ENCODE peak calls at places on chromosome 9, in seven cellular contexts. One of them, this sample, is unnamed.

GRCh38 chr9:128587453-128587852 is 35.1 kb downstream of the SPTAN1 start:
- DNase-seq in mesendoderm: no peak
- DNase-seq in tibial artery: no peak
- DNase-seq in bronchial epithelial cell: no peak
- DNase-seq in MM.1S: peak
- DNase-seq in CD8-positive, alpha-beta memory T cell: peak
- DNase-seq in fibroblast of mammary gland: no peak
- DNase-seq in this sample: peak

GRCh38 chr9:23343226-23343625 is 482.8 kb downstream of the ELAVL2 start:
- DNase-seq in CD8-positive, alpha-beta memory T cell: no peak
- DNase-seq in mesendoderm: no peak
- DNase-seq in bronchial epithelial cell: no peak
- DNase-seq in MM.1S: no peak
- DNase-seq in fibroblast of mammary gland: no peak
- DNase-seq in tibial artery: no peak
- DNase-seq in this sample: no peak

GRCh38 chr9:98807811-98808195 is 333 bp downstream of the GALNT12 start:
- DNase-seq in fibroblast of mammary gland: no peak
- DNase-seq in tibial artery: no peak
- DNase-seq in bronchial epithelial cell: no peak
- DNase-seq in CD8-positive, alpha-beta memory T cell: no peak
- DNase-seq in mesendoderm: no peak
- DNase-seq in MM.1S: no peak
- DNase-seq in this sample: no peak

GRCh38 chr9:89606049-89606481 is 1.3 kb downstream of the GADD45G start:
- DNase-seq in CD8-positive, alpha-beta memory T cell: peak
- DNase-seq in tibial artery: peak
- DNase-seq in MM.1S: peak
- DNase-seq in mesendoderm: peak
- DNase-seq in bronchial epithelial cell: peak
- DNase-seq in fibroblast of mammary gland: peak
- DNase-seq in this sample: no peak

GRCh38 chr9:127463891-127464290 is 12.6 kb downstream of the LRSAM1 start:
- DNase-seq in CD8-positive, alpha-beta memory T cell: no peak
- DNase-seq in fibroblast of mammary gland: no peak
- DNase-seq in mesendoderm: no peak
- DNase-seq in tibial artery: no peak
- DNase-seq in bronchial epithelial cell: no peak
- DNase-seq in MM.1S: no peak
- DNase-seq in this sample: no peak

GRCh38 chr9:129990269-129991005 is 52.6 kb downstream of the FNBP1 start:
- DNase-seq in fibroblast of mammary gland: no peak
- DNase-seq in CD8-positive, alpha-beta memory T cell: peak
- DNase-seq in bronchial epithelial cell: no peak
- DNase-seq in MM.1S: no peak
- DNase-seq in mesendoderm: no peak
- DNase-seq in tibial artery: no peak
- DNase-seq in this sample: no peak

GRCh38 chr9:16729656-16730055 is 140.8 kb downstream of the BNC2 start:
- DNase-seq in MM.1S: no peak
- DNase-seq in bronchial epithelial cell: no peak
- DNase-seq in fibroblast of mammary gland: peak
- DNase-seq in tibial artery: no peak
- DNase-seq in mesendoderm: no peak
- DNase-seq in CD8-positive, alpha-beta memory T cell: no peak
- DNase-seq in this sample: no peak

GRCh38 chr9:95724253-95724991 is 151.1 kb upstream of the ERCC6L2 start:
- DNase-seq in tibial artery: no peak
- DNase-seq in bronchial epithelial cell: no peak
- DNase-seq in mesendoderm: no peak
- DNase-seq in fibroblast of mammary gland: no peak
- DNase-seq in CD8-positive, alpha-beta memory T cell: peak
- DNase-seq in MM.1S: peak
- DNase-seq in this sample: peak

GRCh38 chr9:118209343-118209742 is 505.1 kb downstream of the TLR4 start:
- DNase-seq in bronchial epithelial cell: no peak
- DNase-seq in fibroblast of mammary gland: no peak
- DNase-seq in tibial artery: no peak
- DNase-seq in CD8-positive, alpha-beta memory T cell: no peak
- DNase-seq in mesendoderm: no peak
- DNase-seq in MM.1S: no peak
- DNase-seq in this sample: no peak

GRCh38 chr9:87502446-87503232 is 5.0 kb downstream of the DAPK1 start:
- DNase-seq in bronchial epithelial cell: no peak
- DNase-seq in CD8-positive, alpha-beta memory T cell: no peak
- DNase-seq in mesendoderm: no peak
- DNase-seq in tibial artery: no peak
- DNase-seq in MM.1S: no peak
- DNase-seq in fibroblast of mammary gland: no peak
- DNase-seq in this sample: no peak

GRCh38 chr9:89882876-89883275 is 278.1 kb downstream of the GADD45G start:
- DNase-seq in mesendoderm: no peak
- DNase-seq in fibroblast of mammary gland: no peak
- DNase-seq in CD8-positive, alpha-beta memory T cell: no peak
- DNase-seq in tibial artery: no peak
- DNase-seq in bronchial epithelial cell: no peak
- DNase-seq in MM.1S: no peak
- DNase-seq in this sample: no peak

GRCh38 chr9:85079374-85079773 is 409.8 kb downstream of the NTRK2 start:
- DNase-seq in mesendoderm: peak
- DNase-seq in tibial artery: no peak
- DNase-seq in fibroblast of mammary gland: no peak
- DNase-seq in MM.1S: no peak
- DNase-seq in bronchial epithelial cell: peak
- DNase-seq in CD8-positive, alpha-beta memory T cell: no peak
- DNase-seq in this sample: no peak

GRCh38 chr9:86734762-86735161 is 212.5 kb downstream of the GAS1 start:
- DNase-seq in CD8-positive, alpha-beta memory T cell: no peak
- DNase-seq in mesendoderm: no peak
- DNase-seq in fibroblast of mammary gland: peak
- DNase-seq in tibial artery: no peak
- DNase-seq in MM.1S: no peak
- DNase-seq in bronchial epithelial cell: peak
- DNase-seq in this sample: no peak

GRCh38 chr9:5631021-5631420 is 2.1 kb downstream of the RIC1 start:
- DNase-seq in bronchial epithelial cell: no peak
- DNase-seq in CD8-positive, alpha-beta memory T cell: no peak
- DNase-seq in fibroblast of mammary gland: no peak
- DNase-seq in mesendoderm: peak
- DNase-seq in MM.1S: no peak
- DNase-seq in tibial artery: no peak
- DNase-seq in this sample: no peak

GRCh38 chr9:87564111-87564510 is 66.4 kb downstream of the DAPK1 start:
- DNase-seq in CD8-positive, alpha-beta memory T cell: no peak
- DNase-seq in tibial artery: no peak
- DNase-seq in mesendoderm: no peak
- DNase-seq in bronchial epithelial cell: no peak
- DNase-seq in MM.1S: no peak
- DNase-seq in fibroblast of mammary gland: peak
- DNase-seq in this sample: no peak

GRCh38 chr9:124297553-124297905 is 39.8 kb downstream of the NEK6 start:
- DNase-seq in CD8-positive, alpha-beta memory T cell: no peak
- DNase-seq in bronchial epithelial cell: peak
- DNase-seq in tibial artery: peak
- DNase-seq in MM.1S: no peak
- DNase-seq in mesendoderm: peak
- DNase-seq in fibroblast of mammary gland: peak
- DNase-seq in this sample: no peak

GRCh38 chr9:5813837-5814236 is 19.1 kb downstream of the ERMP1 start:
- DNase-seq in mesendoderm: no peak
- DNase-seq in fibroblast of mammary gland: no peak
- DNase-seq in bronchial epithelial cell: peak
- DNase-seq in tibial artery: no peak
- DNase-seq in MM.1S: no peak
- DNase-seq in CD8-positive, alpha-beta memory T cell: no peak
- DNase-seq in this sample: no peak

GRCh38 chr9:119197858-119198607 is 171.2 kb downstream of the BRINP1 start:
- DNase-seq in MM.1S: no peak
- DNase-seq in tibial artery: no peak
- DNase-seq in mesendoderm: no peak
- DNase-seq in CD8-positive, alpha-beta memory T cell: no peak
- DNase-seq in fibroblast of mammary gland: no peak
- DNase-seq in bronchial epithelial cell: no peak
- DNase-seq in this sample: no peak

GRCh38 chr9:34493972-34494535 is 28.7 kb downstream of the ENHO start:
- DNase-seq in tibial artery: peak
- DNase-seq in bronchial epithelial cell: peak
- DNase-seq in CD8-positive, alpha-beta memory T cell: no peak
- DNase-seq in MM.1S: peak
- DNase-seq in fibroblast of mammary gland: peak
- DNase-seq in mesendoderm: peak
- DNase-seq in this sample: peak

GRCh38 chr9:76528056-76528455 is 69.1 kb downstream of the GCNT1 start:
- DNase-seq in CD8-positive, alpha-beta memory T cell: no peak
- DNase-seq in tibial artery: no peak
- DNase-seq in mesendoderm: no peak
- DNase-seq in fibroblast of mammary gland: peak
- DNase-seq in bronchial epithelial cell: no peak
- DNase-seq in MM.1S: no peak
- DNase-seq in this sample: no peak

DNA sequence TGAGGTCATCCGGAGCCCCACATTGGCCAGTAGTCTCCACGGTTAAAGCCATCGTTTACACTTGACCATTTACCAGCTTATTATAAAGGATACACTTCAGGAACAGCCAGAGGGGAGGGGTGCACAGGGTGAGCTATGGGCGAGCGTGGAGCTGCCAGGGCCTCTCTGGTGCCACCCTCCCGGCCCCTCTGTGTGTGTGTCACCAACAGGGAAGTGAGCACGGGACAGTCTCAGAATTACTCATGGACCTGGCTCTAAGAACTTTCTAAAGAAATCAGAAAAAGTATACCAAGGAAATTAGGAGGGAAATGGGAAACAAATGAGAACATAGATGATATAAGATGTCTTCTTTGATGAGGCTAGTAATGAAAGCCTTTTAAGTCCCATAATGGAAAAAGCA is 13.5 kb downstream of the WDR5 start:
- DNase-seq in fibroblast of mammary gland: no peak
- DNase-seq in mesendoderm: no peak
- DNase-seq in bronchial epithelial cell: no peak
- DNase-seq in MM.1S: no peak
- DNase-seq in tibial artery: no peak
- DNase-seq in CD8-positive, alpha-beta memory T cell: no peak
- DNase-seq in this sample: no peak
- H3K4me3 ChIP-seq in fibroblast of mammary gland: no peak
- H3K4me3 ChIP-seq in mesendoderm: no peak
- H3K4me3 ChIP-seq in bronchial epithelial cell: no peak
- H3K4me3 ChIP-seq in MM.1S: no peak
- H3K4me3 ChIP-seq in tibial artery: no peak
- H3K4me3 ChIP-seq in CD8-positive, alpha-beta memory T cell: no peak
- H3K4me3 ChIP-seq in this sample: no peak

DNA sequence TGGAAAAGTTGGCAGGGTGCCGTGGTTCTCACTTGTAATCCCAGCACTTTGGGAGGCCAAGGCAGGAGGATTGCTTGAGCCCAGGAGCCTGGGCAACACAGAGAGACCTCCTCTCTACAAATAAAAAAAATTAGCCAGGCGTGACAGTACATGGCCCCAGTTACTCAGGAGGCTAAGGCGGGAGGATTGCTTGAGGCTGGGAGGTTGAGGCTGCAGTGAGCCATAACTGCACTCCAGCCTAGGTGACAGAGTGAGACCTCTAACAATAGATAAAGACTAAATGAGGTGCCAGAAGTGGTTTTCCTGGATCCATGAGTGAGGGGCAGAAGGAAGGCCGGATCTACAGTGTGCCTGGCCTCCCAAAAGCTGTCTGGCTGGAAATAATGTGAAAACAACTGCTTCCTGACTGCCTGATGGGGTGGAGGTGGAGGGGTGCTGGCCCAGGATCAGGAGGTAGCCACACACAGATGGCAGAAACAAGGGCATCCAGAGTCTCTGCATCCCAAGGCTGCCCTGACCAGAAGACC is 4.1 kb downstream of the SHB start:
- DNase-seq in bronchial epithelial cell: no peak
- DNase-seq in MM.1S: no peak
- DNase-seq in CD8-positive, alpha-beta memory T cell: no peak
- DNase-seq in fibroblast of mammary gland: no peak
- DNase-seq in tibial artery: no peak
- DNase-seq in mesendoderm: no peak
- DNase-seq in this sample: no peak
- H3K4me3 ChIP-seq in bronchial epithelial cell: no peak
- H3K4me3 ChIP-seq in MM.1S: no peak
- H3K4me3 ChIP-seq in CD8-positive, alpha-beta memory T cell: no peak
- H3K4me3 ChIP-seq in fibroblast of mammary gland: no peak
- H3K4me3 ChIP-seq in tibial artery: no peak
- H3K4me3 ChIP-seq in mesendoderm: no peak
- H3K4me3 ChIP-seq in this sample: no peak

DNA sequence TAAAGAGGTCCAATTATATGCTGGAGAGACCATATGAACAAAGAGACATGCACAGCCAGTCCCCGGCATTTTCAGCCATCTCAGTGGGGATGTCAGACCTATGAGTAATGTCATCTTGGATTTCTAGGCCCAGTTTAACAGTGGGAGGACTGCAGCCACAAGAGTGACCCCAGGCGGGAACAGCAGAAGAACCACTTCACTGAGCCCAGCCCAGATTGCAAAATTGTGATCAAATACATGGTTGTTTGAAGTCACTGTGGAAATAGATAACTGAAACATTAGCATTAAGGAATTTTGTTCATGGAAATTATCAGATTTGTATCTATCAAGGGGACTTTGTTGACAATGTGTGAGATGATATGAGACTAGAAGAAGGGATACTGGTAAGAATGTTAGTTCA is 42.1 kb upstream of the C9orf57 start:
- DNase-seq in MM.1S: no peak
- DNase-seq in fibroblast of mammary gland: no peak
- DNase-seq in CD8-positive, alpha-beta memory T cell: no peak
- DNase-seq in tibial artery: no peak
- DNase-seq in mesendoderm: no peak
- DNase-seq in bronchial epithelial cell: no peak
- DNase-seq in this sample: no peak
- H3K4me3 ChIP-seq in MM.1S: no peak
- H3K4me3 ChIP-seq in fibroblast of mammary gland: no peak
- H3K4me3 ChIP-seq in CD8-positive, alpha-beta memory T cell: no peak
- H3K4me3 ChIP-seq in tibial artery: no peak
- H3K4me3 ChIP-seq in mesendoderm: no peak
- H3K4me3 ChIP-seq in bronchial epithelial cell: no peak
- H3K4me3 ChIP-seq in this sample: no peak

GRCh38 chr9:83986765-83987401 is 6.3 kb downstream of the RMI1 start:
- DNase-seq in mesendoderm: no peak
- DNase-seq in bronchial epithelial cell: peak
- DNase-seq in tibial artery: no peak
- DNase-seq in fibroblast of mammary gland: peak
- DNase-seq in CD8-positive, alpha-beta memory T cell: no peak
- DNase-seq in MM.1S: no peak
- DNase-seq in this sample: no peak

GRCh38 chr9:83986223-83986622 is 5.6 kb downstream of the RMI1 start:
- DNase-seq in bronchial epithelial cell: no peak
- DNase-seq in fibroblast of mammary gland: no peak
- DNase-seq in CD8-positive, alpha-beta memory T cell: no peak
- DNase-seq in tibial artery: no peak
- DNase-seq in MM.1S: no peak
- DNase-seq in mesendoderm: no peak
- DNase-seq in this sample: no peak

GRCh38 chr9:83991355-83991754 is 10.8 kb downstream of the RMI1 start:
- DNase-seq in fibroblast of mammary gland: no peak
- DNase-seq in CD8-positive, alpha-beta memory T cell: no peak
- DNase-seq in bronchial epithelial cell: no peak
- DNase-seq in mesendoderm: no peak
- DNase-seq in MM.1S: no peak
- DNase-seq in tibial artery: no peak
- DNase-seq in this sample: no peak

GRCh38 chr9:83988411-83988810 is 7.8 kb downstream of the RMI1 start:
- DNase-seq in fibroblast of mammary gland: no peak
- DNase-seq in MM.1S: no peak
- DNase-seq in mesendoderm: no peak
- DNase-seq in CD8-positive, alpha-beta memory T cell: no peak
- DNase-seq in bronchial epithelial cell: no peak
- DNase-seq in tibial artery: no peak
- DNase-seq in this sample: no peak

GRCh38 chr9:83987402-83987791 is 6.8 kb downstream of the RMI1 start:
- DNase-seq in CD8-positive, alpha-beta memory T cell: no peak
- DNase-seq in mesendoderm: no peak
- DNase-seq in bronchial epithelial cell: no peak
- DNase-seq in MM.1S: no peak
- DNase-seq in fibroblast of mammary gland: no peak
- DNase-seq in tibial artery: no peak
- DNase-seq in this sample: no peak
- H3K4me3 ChIP-seq in CD8-positive, alpha-beta memory T cell: no peak
- H3K4me3 ChIP-seq in mesendoderm: no peak
- H3K4me3 ChIP-seq in bronchial epithelial cell: no peak
- H3K4me3 ChIP-seq in MM.1S: no peak
- H3K4me3 ChIP-seq in fibroblast of mammary gland: no peak
- H3K4me3 ChIP-seq in tibial artery: no peak
- H3K4me3 ChIP-seq in this sample: no peak